ENCODE peak calls at places on chromosomes 3 and 15, in four cellular contexts. Z is H1, A is mesendoderm, L is H9. J is an unnamed sample. For H3K79me2, the result is how much of the 10 kb centered on the place peaks cover.

GRCh38 chr3:114508976-114509375 is 215.1 kb downstream of the TIGIT start:
- DNase-seq in Z (no peak), A (peak), L (no peak), J (peak)

GRCh38 chr3:56238299-56238698 is 230.0 kb downstream of the ERC2 start:
- DNase-seq in Z (no peak), L (peak), A (peak), J (no peak)

GRCh38 chr3:49616491-49616941 is 57.6 kb upstream of the APEH start:
- DNase-seq in A (no peak), Z (peak), L (peak), J (no peak)

GRCh38 chr15:43103939-43104338 is 1.9 kb downstream of the UBR1 start:
- DNase-seq in A (no peak), L (no peak), Z (no peak), J (peak)

GRCh38 chr3:148911173-148911572 is 46.1 kb downstream of the CPA3 start:
- DNase-seq in L (no peak), Z (no peak), A (peak), J (peak)

GRCh38 chr15:68679161-68679560 is 100.4 kb downstream of the CORO2B start:
- DNase-seq in L (no peak), Z (no peak), A (no peak), J (no peak)

GRCh38 chr15:34241376-34242350 is 16.8 kb downstream of the EMC4 start:
- DNase-seq in L (no peak), Z (no peak), A (peak), J (peak)

GRCh38 chr3:33881181-33882064 is 83.0 kb downstream of the PDCD6IP start:
- DNase-seq in A (no peak), L (no peak), Z (no peak), J (peak)

GRCh38 chr3:114566162-114566755 is 272.4 kb downstream of the TIGIT start:
- DNase-seq in Z (no peak), A (no peak), L (no peak), J (no peak)

GRCh38 chr3:37024820-37025405 is 31.6 kb downstream of the MLH1 start:
- DNase-seq in L (no peak), Z (no peak), A (no peak), J (no peak)

GRCh38 chr15:25019434-25019833 is 64.6 kb downstream of the SNRPN start:
- DNase-seq in A (no peak), L (no peak), Z (no peak), J (no peak)

GRCh38 chr15:36755341-36755740 is 175.9 kb downstream of the CDIN1 start:
- DNase-seq in L (no peak), Z (no peak), A (no peak), J (no peak)

GRCh38 chr15:44082558-44083151 is 112.4 kb downstream of the FRMD5 start:
- DNase-seq in Z (no peak), A (no peak), L (no peak), J (no peak)

GRCh38 chr3:132641837-132642538 is 17.6 kb downstream of the ACAD11 start:
- DNase-seq in L (no peak), A (peak), Z (no peak), J (no peak)

GRCh38 chr15:70580286-70580685 is 183.1 kb downstream of the UACA start:
- DNase-seq in L (no peak), A (no peak), Z (no peak), J (no peak)

GRCh38 chr3:182802413-182802812 is 9.1 kb downstream of the ATP11B start:
- DNase-seq in Z (no peak), A (peak), L (no peak), J (peak)

GRCh38 chr15:69539316-69539715 is 86.7 kb downstream of the RPLP1 start:
- DNase-seq in A (no peak), Z (no peak), L (no peak), J (no peak)

GRCh38 chr15:48939686-48940085 is 24.0 kb downstream of the SHC4 start:
- DNase-seq in A (no peak), Z (no peak), L (no peak), J (no peak)

GRCh38 chr15:89936051-89936792 is 23.5 kb upstream of the ARPIN start:
- DNase-seq in A (no peak), Z (no peak), L (no peak), J (no peak)

GRCh38 chr3:131526801-131527347 is 24.1 kb upstream of the MRPL3 start:
- DNase-seq in L (peak), A (peak), Z (peak), J (peak)

GRCh38 chr3:12961726-12962036 is 111.5 kb downstream of the IQSEC1 start:
- DNase-seq in Z (no peak), A (no peak), L (no peak), J (no peak)

GRCh38 chr3:58236527-58237237 is 910 bp upstream of the ABHD6 start:
- DNase-seq in A (peak), Z (peak), L (no peak), J (peak)

GRCh38 chr15:68415061-68415460 is 16.9 kb downstream of the ITGA11 start:
- DNase-seq in L (peak), A (no peak), Z (no peak), J (no peak)

GRCh38 chr3:131174752-131175151 is 148.1 kb downstream of the NEK11 start:
- DNase-seq in A (peak), L (no peak), Z (no peak), J (peak)

GRCh38 chr3:11274743-11275142 is 2.5 kb downstream of the ATG7 start:
- DNase-seq in A (no peak), Z (no peak), L (no peak), J (no peak)

GRCh38 chr3:137110392-137110996 is 152.7 kb downstream of the IL20RB start:
- DNase-seq in A (peak), Z (no peak), L (no peak), J (peak)

GRCh38 chr15:84889313-84889990 is 5.0 kb downstream of the SLC28A1 start:
- DNase-seq in Z (no peak), A (no peak), L (peak), J (no peak)

GRCh38 chr15:39188930-39189329 is 391.9 kb upstream of the THBS1 start:
- DNase-seq in A (peak), L (no peak), Z (no peak), J (peak)

GRCh38 chr3:10292505-10293419 is at the start of gene GHRL:
- DNase-seq in L (no peak), A (no peak), Z (no peak), J (no peak)

GRCh38 chr3:168398371-168399030 is 302.8 kb upstream of the GOLIM4 start:
- DNase-seq in L (no peak), Z (no peak), A (no peak), J (no peak)

GRCh38 chr3:106025151-106025722 is 156.4 kb upstream of the CBLB start:
- DNase-seq in A (no peak), Z (no peak), L (no peak), J (no peak)

DNA sequence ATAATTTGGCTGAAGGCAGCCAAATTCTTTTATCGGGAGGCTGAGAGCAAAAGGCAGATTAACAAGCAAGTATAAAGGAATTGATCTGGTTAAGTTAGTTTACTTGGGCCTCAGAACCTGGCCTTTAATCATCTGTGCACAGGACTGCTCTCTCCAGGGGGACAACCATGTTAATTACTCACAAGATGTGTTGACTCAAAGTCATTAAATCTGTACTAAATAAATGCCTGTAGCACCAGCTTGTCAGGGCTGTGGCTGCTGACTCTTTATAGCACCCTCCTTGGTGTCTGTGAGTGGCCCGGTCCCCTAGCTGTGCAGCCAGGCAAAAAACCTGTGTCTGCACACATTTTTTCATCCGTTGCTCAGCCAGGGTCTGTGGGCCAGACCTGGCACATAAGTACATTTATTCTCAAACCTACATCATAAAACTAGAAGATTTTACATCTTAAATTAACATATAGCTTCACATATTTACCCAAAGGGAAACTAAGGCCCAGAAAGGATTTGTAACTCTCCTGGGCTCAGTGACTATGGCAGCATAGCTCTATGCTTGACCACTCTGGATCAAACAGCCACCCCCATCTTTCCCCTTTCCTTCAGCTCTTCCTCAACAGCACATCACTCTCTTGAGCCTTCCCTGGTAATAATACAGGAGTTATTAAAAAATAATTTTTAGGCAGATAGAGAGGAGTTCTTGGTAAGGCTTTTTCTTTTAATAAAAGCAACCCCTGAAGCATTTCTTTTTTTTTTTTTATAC is 51.4 kb downstream of the NCEH1 start:
- DNase-seq in A (no peak), Z (no peak), L (no peak), J (no peak)
- H2AK5ac ChIP-seq in A (no peak), Z (no peak), L (no peak), J (no peak)

GRCh38 chr15:83219026-83219425 is 11.4 kb upstream of the HDGFL3 start:
- DNase-seq in L (no peak), A (no peak), Z (no peak), J (no peak)
- H3K79me2 ChIP-seq in L (under half), A (under half), Z (under half), J (under half)

GRCh38 chr3:71130516-71131384 is 452.8 kb downstream of the FOXP1 start:
- DNase-seq in L (no peak), Z (no peak), A (peak), J (peak)
- H2BK5ac ChIP-seq in L (no peak), Z (no peak), A (no peak), J (no peak)

GRCh38 chr3:195284842-195285241 is 13.9 kb upstream of the XXYLT1 start:
- DNase-seq in L (no peak), A (peak), Z (no peak), J (peak)

GRCh38 chr3:195286115-195286872 is 15.3 kb upstream of the XXYLT1 start:
- DNase-seq in A (no peak), Z (no peak), L (no peak), J (no peak)

GRCh38 chr3:195285403-195285802 is 14.4 kb upstream of the XXYLT1 start:
- DNase-seq in A (no peak), L (no peak), Z (no peak), J (no peak)

GRCh38 chr3:195282982-195283381 is 12.0 kb upstream of the XXYLT1 start:
- DNase-seq in Z (no peak), L (no peak), A (no peak), J (no peak)
- H2AK5ac ChIP-seq in Z (no peak), L (no peak), A (no peak), J (no peak)

GRCh38 chr15:78061963-78062427 is 15.5 kb downstream of the TBC1D2B start:
- DNase-seq in L (no peak), Z (no peak), A (peak), J (no peak)

GRCh38 chr15:78057803-78058202 is 19.7 kb downstream of the TBC1D2B start:
- DNase-seq in A (no peak), L (no peak), Z (no peak), J (no peak)

GRCh38 chr15:78059110-78059839 is 18.2 kb downstream of the TBC1D2B start:
- DNase-seq in A (no peak), L (no peak), Z (no peak), J (no peak)

GRCh38 chr15:78058401-78058935 is 19.0 kb downstream of the TBC1D2B start:
- DNase-seq in L (no peak), Z (no peak), A (no peak), J (no peak)

GRCh38 chr15:78060232-78060631 is 17.3 kb downstream of the TBC1D2B start:
- DNase-seq in L (no peak), A (no peak), Z (no peak), J (no peak)
- H3K79me2 ChIP-seq in L (under half), A (under half), Z (under half), J (under half)

DNA sequence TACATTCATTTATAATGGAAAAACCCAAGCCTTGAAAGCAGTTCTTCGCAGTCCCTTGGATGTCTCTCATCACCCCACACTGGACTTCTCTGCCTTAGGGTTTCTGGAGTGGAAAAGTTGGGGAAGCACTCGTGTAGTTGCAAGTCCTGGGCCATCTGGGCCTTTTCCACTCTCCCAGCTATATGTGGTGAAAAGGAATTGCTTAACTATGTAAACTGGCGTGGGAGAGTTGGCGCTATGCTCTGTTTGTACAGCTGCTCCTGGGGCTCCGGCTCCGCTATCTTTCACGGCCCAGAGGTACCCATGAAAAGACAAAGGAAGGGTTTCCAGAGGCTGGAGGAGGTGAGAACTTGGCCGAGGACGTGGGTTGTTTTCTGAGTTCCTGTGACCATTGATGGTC is 81.1 kb upstream of the MYZAP start:
- DNase-seq in Z (no peak), A (no peak), L (no peak), J (no peak)
- H2BK5ac ChIP-seq in Z (no peak), A (no peak), L (no peak), J (no peak)

J was measured in trophoblast cell.